ENCODE peak calls at places on chromosomes 7 and 10, in five cellular contexts. W, N, D, J and T are unnamed samples.
A peak's percentile ranks its signal among the peaks of the same experiment; 100 is the strongest.

GRCh38 chr7:75856562-75856961 is 22.3 kb upstream of the RHBDD2 start:
- DNase-seq in W (no peak), N (no peak), D (no peak), J (no peak), T (no peak)

GRCh38 chr7:42945821-42946615 is 13.8 kb downstream of the MRPL32 start:
- DNase-seq in W (no peak), N (no peak), D (peak; percentile 94), J (no peak), T (no peak)

GRCh38 chr7:138875794-138876193 is 77.8 kb upstream of the ATP6V0A4 start:
- DNase-seq in W (no peak), N (no peak), D (no peak), J (no peak), T (no peak)

GRCh38 chr7:81415181-81415580 is 354.7 kb downstream of the HGF start:
- DNase-seq in W (no peak), N (no peak), D (no peak), J (no peak), T (no peak)

GRCh38 chr7:39428221-39428620 is 138.0 kb upstream of the YAE1 start:
- DNase-seq in W (no peak), N (no peak), D (no peak), J (no peak), T (no peak)

GRCh38 chr7:95777266-95777665 is 4.9 kb downstream of the DYNC1I1 start:
- DNase-seq in W (no peak), N (no peak), D (no peak), J (no peak), T (no peak)

GRCh38 chr7:47233996-47234395 is 347.9 kb downstream of the TNS3 start:
- DNase-seq in W (no peak), N (no peak), D (no peak), J (no peak), T (no peak)

GRCh38 chr7:54678763-54679396 is 80.1 kb downstream of the SEC61G start:
- DNase-seq in W (no peak), N (no peak), D (peak; percentile 11), J (no peak), T (no peak)

GRCh38 chr10:104259456-104259855 is 4.8 kb downstream of the GSTO1 start:
- DNase-seq in W (no peak), N (no peak), D (no peak), J (no peak), T (no peak)

GRCh38 chr10:33489606-33490176 is 155.2 kb upstream of the NRP1 start:
- DNase-seq in W (no peak), N (no peak), D (no peak), J (no peak), T (no peak)

GRCh38 chr7:129437190-129437589 is 3.0 kb downstream of the STRIP2 start:
- DNase-seq in W (no peak), N (no peak), D (peak; percentile 42), J (no peak), T (no peak)

GRCh38 chr7:139034336-139034735 is 1.5 kb downstream of the ZC3HAV1L start:
- DNase-seq in W (no peak), N (no peak), D (no peak), J (no peak), T (no peak)

GRCh38 chr7:50209461-50210161 is 94.9 kb upstream of the IKZF1 start:
- DNase-seq in W (no peak), N (no peak), D (no peak), J (no peak), T (no peak)

GRCh38 chr10:27743736-27744477 is 1.7 kb downstream of the MKX start:
- DNase-seq in W (no peak), N (no peak), D (no peak), J (no peak), T (peak; percentile 10)

GRCh38 chr7:15508258-15508657 is 53.6 kb downstream of the AGMO start:
- DNase-seq in W (no peak), N (no peak), D (no peak), J (no peak), T (no peak)

GRCh38 chr10:3364768-3365480 is 192.3 kb upstream of the PITRM1 start:
- DNase-seq in W (peak; percentile 10), N (no peak), D (no peak), J (no peak), T (no peak)

GRCh38 chr7:50664937-50665336 is 99.7 kb upstream of the DDC start:
- DNase-seq in W (no peak), N (no peak), D (no peak), J (no peak), T (no peak)

GRCh38 chr10:79445708-79446450 is 455 bp upstream of the ZCCHC24 start:
- DNase-seq in W (peak; percentile 96), N (peak; percentile 82), D (peak; percentile 99), J (peak; percentile 92), T (peak; percentile 98)

GRCh38 chr7:80902035-80902434 is 16.8 kb downstream of the SEMA3C start:
- DNase-seq in W (no peak), N (no peak), D (no peak), J (no peak), T (no peak)

GRCh38 chr10:10313099-10313875 is 704.4 kb upstream of the CELF2 start:
- DNase-seq in W (no peak), N (no peak), D (no peak), J (no peak), T (no peak)

GRCh38 chr7:51430480-51431086 is 114.0 kb upstream of the COBL start:
- DNase-seq in W (peak; percentile 43), N (peak; percentile 5), D (peak; percentile 67), J (no peak), T (peak; percentile 69)

GRCh38 chr7:25091129-25091528 is 33.9 kb downstream of the CYCS start:
- DNase-seq in W (no peak), N (no peak), D (no peak), J (no peak), T (no peak)

GRCh38 chr10:15254808-15255655 is 86.5 kb upstream of the NMT2 start:
- DNase-seq in W (no peak), N (no peak), D (peak; percentile 61), J (no peak), T (peak; percentile 41)

GRCh38 chr10:97598407-97599271 is 9.1 kb downstream of the C10orf62 start:
- DNase-seq in W (no peak), N (no peak), D (no peak), J (no peak), T (no peak)

GRCh38 chr7:139774376-139774775 is 3.4 kb downstream of the HIPK2 start:
- DNase-seq in W (no peak), N (no peak), D (no peak), J (no peak), T (no peak)

GRCh38 chr10:15897282-15897681 is 37.0 kb upstream of the MINDY3 start:
- DNase-seq in W (no peak), N (no peak), D (no peak), J (no peak), T (no peak)

GRCh38 chr10:4588824-4589223 is 237.2 kb upstream of the AKR1E2 start:
- DNase-seq in W (no peak), N (no peak), D (no peak), J (no peak), T (no peak)

GRCh38 chr7:516216-516605 is 3.4 kb downstream of the PDGFA start:
- DNase-seq in W (no peak), N (no peak), D (no peak), J (no peak), T (no peak)

GRCh38 chr10:62681211-62681940 is 123.1 kb upstream of the ADO start:
- DNase-seq in W (peak; percentile 36), N (peak; percentile 90), D (no peak), J (peak; percentile 2), T (peak; percentile 49)

GRCh38 chr7:45268013-45268412 is 110.4 kb downstream of the RAMP3 start:
- DNase-seq in W (no peak), N (no peak), D (no peak), J (no peak), T (no peak)

GRCh38 chr10:77873558-77874380 is 52.8 kb downstream of the DLG5 start:
- DNase-seq in W (peak; percentile 70), N (peak; percentile 64), D (peak; percentile 44), J (no peak), T (no peak)

DNA sequence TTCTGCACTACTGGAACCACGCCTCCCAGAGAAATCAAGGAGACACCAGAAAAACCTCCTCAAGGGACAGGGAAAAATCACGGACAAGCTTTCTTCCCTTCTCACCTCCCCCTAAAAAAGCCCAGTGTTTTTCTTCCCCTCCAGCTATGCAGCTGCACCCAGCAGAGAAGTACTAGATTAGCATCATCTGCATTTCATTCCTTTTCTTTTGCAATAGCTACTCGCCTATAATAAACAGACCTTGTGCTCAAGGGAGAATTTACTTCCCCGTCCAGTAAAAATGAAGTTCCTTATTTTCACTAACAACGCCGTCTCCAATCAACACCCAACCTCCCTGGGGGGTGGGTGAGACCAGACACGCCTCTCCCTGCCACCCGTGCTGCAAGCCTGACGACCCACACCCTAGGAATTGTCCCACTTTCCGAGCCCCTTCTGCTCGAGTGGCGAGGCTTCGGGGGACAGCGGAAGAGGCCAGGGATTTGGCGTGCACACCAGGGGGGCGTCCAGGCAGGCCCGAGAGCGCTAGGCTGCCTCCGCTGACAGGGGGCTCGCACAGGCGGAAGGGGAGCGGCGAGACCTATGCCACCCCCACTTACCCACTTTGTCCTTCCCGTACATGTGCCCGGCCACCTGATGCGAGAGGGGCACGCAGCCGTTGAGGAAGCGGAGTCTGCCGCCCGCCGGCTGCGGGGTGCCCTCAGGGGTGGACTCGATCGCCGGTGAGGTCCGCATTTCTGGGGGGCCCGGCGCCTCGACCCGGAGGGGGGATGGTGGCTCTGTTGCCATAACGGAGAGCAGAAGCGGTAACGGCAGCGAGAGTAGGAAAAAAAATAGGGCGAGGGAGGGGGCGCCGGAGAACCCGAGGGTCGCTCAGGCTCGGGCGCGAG is 625 bp downstream of the IPMK start:
- DNase-seq in W (peak; percentile 20), N (no peak), D (peak; percentile 61), J (no peak), T (peak; percentile 41)
- TF ChIP-seq CREB1 in W (no peak), N (no peak), D (no peak), J (no peak), T (no peak)

DNA sequence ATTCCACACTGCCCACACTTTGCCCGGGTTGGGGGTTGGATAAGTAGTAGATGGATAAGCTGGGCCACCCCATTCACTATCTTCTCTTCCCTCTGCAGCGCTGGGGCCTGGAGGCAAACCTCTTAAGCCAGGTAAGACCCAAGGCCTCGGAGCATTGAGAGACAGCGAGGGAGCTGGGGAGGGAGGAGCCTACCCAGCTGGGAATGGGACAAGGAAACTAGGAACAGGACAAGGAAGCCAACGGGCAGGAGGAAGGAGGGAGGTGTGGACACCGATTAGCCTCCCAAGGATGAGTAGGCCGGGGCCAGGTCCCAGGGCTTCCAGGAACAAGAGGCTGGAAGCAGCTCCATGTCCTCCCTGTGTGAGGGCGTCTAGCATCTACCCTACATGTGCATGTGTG is 9.6 kb downstream of the ELN start:
- DNase-seq in W (no peak), N (no peak), D (no peak), J (no peak), T (no peak)
- TF ChIP-seq USF2 in W (no peak), N (no peak), D (no peak), J (no peak), T (no peak)

GRCh38 chr10:100341953-100342626 is 4.9 kb upstream of the SCD start:
- DNase-seq in W (peak; percentile 87), N (no peak), D (peak; percentile 80), J (no peak), T (peak; percentile 68)
- TF ChIP-seq CREB1 in W (no peak), N (no peak), D (no peak), J (no peak), T (no peak)

DNA sequence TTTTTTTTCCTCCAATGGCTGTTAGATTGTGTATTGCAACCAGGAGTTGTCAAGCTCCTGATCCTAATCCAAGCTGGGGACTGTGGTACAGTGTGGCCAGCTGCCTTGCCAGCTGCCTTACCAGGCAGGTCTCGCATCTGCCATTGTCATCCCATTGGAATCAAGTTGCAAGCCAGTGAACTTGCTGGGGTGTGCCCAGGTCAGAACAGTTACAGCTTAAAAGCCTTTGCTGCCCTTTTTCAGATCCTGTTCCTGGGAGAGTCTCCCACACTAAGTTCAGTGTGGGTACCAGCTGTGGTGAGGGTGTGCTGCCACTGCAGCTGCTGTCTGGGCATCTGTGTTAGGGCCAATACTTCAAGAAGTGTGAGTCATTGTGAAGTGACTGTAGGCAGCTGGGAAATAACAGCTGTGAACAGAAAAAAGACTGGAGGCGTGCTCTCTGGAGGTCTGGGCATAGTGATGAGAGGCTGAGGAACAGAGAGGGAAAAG is 72.8 kb downstream of the CCNY start:
- DNase-seq in W (no peak), N (peak; percentile 38), D (no peak), J (no peak), T (no peak)
- TF ChIP-seq USF2 in W (no peak), N (no peak), D (no peak), J (no peak), T (no peak)